ENCODE peak calls at places on chromosomes 16 and 17, in six cellular contexts. H is hepatocyte, X is HCT116, S is PC-3, W is fibroblast of lung, N is GM23248. K is an unnamed sample.

GRCh38 chr16:85208181-85208580 is 95.9 kb upstream of the CIBAR2 start:
- DNase-seq in H (no peak), S (no peak), N (no peak), W (no peak), X (no peak), K (no peak)

GRCh38 chr17:7285679-7286078 is 4.2 kb downstream of the SLC2A4 start:
- DNase-seq in S (no peak), X (no peak), N (no peak), W (no peak), H (no peak), K (no peak)

GRCh38 chr16:75097941-75098897 is 18.4 kb downstream of the LDHD start:
- DNase-seq in N (no peak), S (no peak), H (no peak), X (no peak), W (no peak), K (no peak)

GRCh38 chr17:58513913-58514794 is at the start of gene MTMR4:
- DNase-seq in S (peak), X (peak), H (peak), W (peak), N (peak), K (peak)

GRCh38 chr17:37413875-37414519 is 7.3 kb downstream of the TADA2A start:
- DNase-seq in S (peak), H (no peak), W (no peak), N (peak), X (no peak), K (peak)

GRCh38 chr16:69145658-69146057 is 13.2 kb downstream of the UTP4 start:
- DNase-seq in W (peak), X (no peak), S (no peak), H (peak), N (peak), K (no peak)

GRCh38 chr16:20902426-20902825 is 1.9 kb downstream of the LYRM1 start:
- DNase-seq in H (no peak), S (no peak), X (no peak), W (no peak), N (no peak), K (no peak)

GRCh38 chr16:81797443-81797842 is 18.4 kb downstream of the PLCG2 start:
- DNase-seq in N (no peak), X (no peak), H (no peak), S (no peak), W (no peak), K (no peak)

GRCh38 chr17:80931421-80932265 is 60.0 kb upstream of the CHMP6 start:
- DNase-seq in N (peak), S (no peak), H (peak), W (peak), X (peak), K (peak)

GRCh38 chr17:7903154-7904103 is 12.7 kb downstream of the RNF227 start:
- DNase-seq in W (no peak), X (no peak), H (no peak), S (peak), N (no peak), K (no peak)

GRCh38 chr17:11948791-11949190 is 48.5 kb downstream of the ZNF18 start:
- DNase-seq in H (peak), W (peak), N (peak), S (peak), X (peak), K (no peak)

GRCh38 chr17:4185656-4186055 is 42.7 kb downstream of the CYB5D2 start:
- DNase-seq in H (no peak), S (no peak), W (no peak), N (no peak), X (no peak), K (no peak)

GRCh38 chr17:4186244-4186920 is 43.4 kb downstream of the CYB5D2 start:
- DNase-seq in X (no peak), N (no peak), S (no peak), W (no peak), H (no peak), K (no peak)

GRCh38 chr17:4188076-4188475 is 45.1 kb downstream of the CYB5D2 start:
- DNase-seq in S (no peak), X (no peak), W (no peak), N (no peak), H (no peak), K (no peak)

GRCh38 chr17:4189280-4189679 is 46.3 kb downstream of the CYB5D2 start:
- DNase-seq in S (no peak), X (no peak), W (no peak), N (no peak), H (no peak), K (no peak)

GRCh38 chr17:4187076-4187475 is 44.1 kb downstream of the CYB5D2 start:
- DNase-seq in N (no peak), S (no peak), H (no peak), X (no peak), W (no peak), K (peak)
- TF ChIP-seq EZH2 in N (no peak), S (no peak), H (no peak), X (no peak), W (no peak), K (no peak)

GRCh38 chr17:72590882-72591499 is 470.2 kb downstream of the SOX9 start:
- DNase-seq in H (no peak), N (peak), W (no peak), X (no peak), S (peak), K (no peak)

GRCh38 chr17:72592242-72592966 is 471.6 kb downstream of the SOX9 start:
- DNase-seq in H (peak), N (peak), S (peak), X (peak), W (peak), K (peak)

GRCh38 chr17:72592967-72593325 is 472.1 kb downstream of the SOX9 start:
- DNase-seq in X (no peak), H (no peak), N (no peak), S (no peak), W (no peak), K (no peak)

GRCh38 chr17:72590382-72590781 is 469.6 kb downstream of the SOX9 start:
- DNase-seq in S (peak), X (no peak), H (no peak), W (peak), N (peak), K (no peak)

DNA sequence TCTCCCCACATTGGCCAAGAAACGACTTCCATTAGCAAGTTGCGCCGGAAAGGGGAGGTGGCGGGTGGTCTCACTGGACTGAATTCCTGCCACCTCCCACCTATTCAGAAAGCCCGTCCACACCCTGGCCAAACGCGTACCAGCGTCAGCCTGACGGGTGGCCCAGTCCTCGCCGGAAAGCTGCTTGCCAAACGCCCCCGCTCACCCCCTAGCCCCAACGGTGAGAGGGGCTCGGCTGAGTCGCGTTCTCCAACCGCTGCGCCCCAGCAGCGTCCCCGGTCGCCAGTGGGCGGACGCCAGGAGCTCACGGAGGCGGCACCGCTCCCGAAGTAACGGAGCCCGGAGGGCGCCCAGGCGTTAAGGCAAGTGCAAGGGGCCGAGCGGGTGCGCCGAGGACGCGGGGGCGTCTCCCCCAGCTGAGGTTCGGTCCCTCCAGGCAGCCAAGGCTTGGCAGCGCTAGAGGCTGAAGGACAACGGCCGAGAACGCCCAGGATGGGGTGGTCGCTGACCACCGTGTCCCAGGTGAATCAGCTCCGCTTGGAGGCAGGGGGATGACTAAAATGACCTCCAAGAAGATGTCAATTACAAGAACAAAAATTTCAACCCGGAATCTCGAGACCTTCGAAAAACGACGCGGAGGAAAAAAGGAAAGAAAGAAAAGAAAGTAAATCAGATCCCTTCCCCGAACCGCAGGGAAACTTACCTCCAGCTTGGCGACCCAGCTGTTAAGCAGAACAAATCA is 470.9 kb downstream of the SOX9 start:
- DNase-seq in H (peak), N (peak), S (peak), X (no peak), W (peak), K (peak)
- TF ChIP-seq EZH2 in H (peak), N (no peak), S (no peak), X (no peak), W (no peak), K (no peak)

GRCh38 chr16:66428682-66429251 is 1.7 kb downstream of the BEAN1 start:
- DNase-seq in N (no peak), X (no peak), W (no peak), H (no peak), S (no peak), K (peak)

GRCh38 chr16:66427871-66428681 is 981 bp downstream of the BEAN1 start:
- DNase-seq in S (no peak), H (peak), X (no peak), W (peak), N (peak), K (peak)

GRCh38 chr16:66426112-66427035 is 721 bp upstream of the BEAN1 start:
- DNase-seq in N (peak), S (no peak), X (no peak), H (peak), W (peak), K (peak)

GRCh38 chr16:66427036-66427446 is at the start of gene BEAN1:
- DNase-seq in X (no peak), N (peak), S (peak), H (peak), W (peak), K (peak)

GRCh38 chr16:66427451-66427860 is 361 bp downstream of the BEAN1 start:
- DNase-seq in N (peak), H (no peak), X (no peak), W (no peak), S (no peak), K (peak)
- TF ChIP-seq EZH2 in N (no peak), H (no peak), X (no peak), W (no peak), S (no peak), K (peak)

DNA sequence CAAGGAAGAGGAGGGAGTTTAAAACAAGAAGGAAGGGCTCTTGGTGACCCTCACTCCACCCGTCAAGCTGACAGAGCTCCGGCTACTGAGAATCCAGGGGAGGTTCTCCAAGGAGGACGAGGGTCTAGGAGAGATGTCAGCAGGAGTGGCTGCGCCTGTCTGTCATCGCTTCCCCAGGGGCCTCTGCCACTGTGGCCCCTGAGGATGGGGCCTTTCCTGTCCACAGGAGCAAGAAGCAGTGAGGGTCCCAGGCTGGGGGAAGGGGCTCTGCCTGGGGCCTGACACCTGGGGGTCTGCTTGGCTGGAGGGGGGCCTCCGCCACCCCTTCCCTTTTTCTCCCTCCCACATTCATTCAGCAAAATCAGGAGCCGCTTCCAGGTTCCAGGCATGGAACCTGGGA is 66.5 kb upstream of the TNRC6C start:
- DNase-seq in N (no peak), X (no peak), H (no peak), W (no peak), S (no peak), K (no peak)
- TF ChIP-seq EZH2 in N (no peak), X (no peak), H (no peak), W (no peak), S (no peak), K (no peak)

GRCh38 chr17:77957215-77957868 is 1.2 kb upstream of the TNRC6C start:
- DNase-seq in N (peak), X (no peak), H (peak), S (no peak), W (peak), K (peak)
- TF ChIP-seq EZH2 in N (no peak), X (no peak), H (no peak), S (no peak), W (no peak), K (peak)

DNA sequence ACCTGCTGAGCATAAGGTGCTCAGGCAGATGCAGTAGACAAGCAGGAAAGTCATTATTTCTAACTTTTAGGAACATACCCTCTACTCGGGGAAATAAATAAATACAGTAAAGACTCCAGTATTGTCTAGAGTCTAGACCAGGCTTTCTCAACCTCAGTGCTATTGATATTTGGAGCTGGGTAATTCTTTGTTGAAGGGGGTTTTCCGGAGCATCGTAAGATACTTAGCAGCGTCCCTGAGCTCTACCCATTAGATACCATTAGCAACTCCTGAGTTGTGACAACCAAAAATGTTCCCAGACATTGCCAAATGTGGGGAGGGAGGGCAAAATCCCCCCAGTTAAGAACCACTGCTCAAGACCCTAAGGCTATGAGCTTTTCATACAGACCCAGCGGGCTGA is 21.1 kb downstream of the EPOP start:
- DNase-seq in W (no peak), X (no peak), H (no peak), N (no peak), S (no peak), K (no peak)
- TF ChIP-seq EZH2 in W (no peak), X (no peak), H (no peak), N (peak), S (no peak), K (no peak)

DNA sequence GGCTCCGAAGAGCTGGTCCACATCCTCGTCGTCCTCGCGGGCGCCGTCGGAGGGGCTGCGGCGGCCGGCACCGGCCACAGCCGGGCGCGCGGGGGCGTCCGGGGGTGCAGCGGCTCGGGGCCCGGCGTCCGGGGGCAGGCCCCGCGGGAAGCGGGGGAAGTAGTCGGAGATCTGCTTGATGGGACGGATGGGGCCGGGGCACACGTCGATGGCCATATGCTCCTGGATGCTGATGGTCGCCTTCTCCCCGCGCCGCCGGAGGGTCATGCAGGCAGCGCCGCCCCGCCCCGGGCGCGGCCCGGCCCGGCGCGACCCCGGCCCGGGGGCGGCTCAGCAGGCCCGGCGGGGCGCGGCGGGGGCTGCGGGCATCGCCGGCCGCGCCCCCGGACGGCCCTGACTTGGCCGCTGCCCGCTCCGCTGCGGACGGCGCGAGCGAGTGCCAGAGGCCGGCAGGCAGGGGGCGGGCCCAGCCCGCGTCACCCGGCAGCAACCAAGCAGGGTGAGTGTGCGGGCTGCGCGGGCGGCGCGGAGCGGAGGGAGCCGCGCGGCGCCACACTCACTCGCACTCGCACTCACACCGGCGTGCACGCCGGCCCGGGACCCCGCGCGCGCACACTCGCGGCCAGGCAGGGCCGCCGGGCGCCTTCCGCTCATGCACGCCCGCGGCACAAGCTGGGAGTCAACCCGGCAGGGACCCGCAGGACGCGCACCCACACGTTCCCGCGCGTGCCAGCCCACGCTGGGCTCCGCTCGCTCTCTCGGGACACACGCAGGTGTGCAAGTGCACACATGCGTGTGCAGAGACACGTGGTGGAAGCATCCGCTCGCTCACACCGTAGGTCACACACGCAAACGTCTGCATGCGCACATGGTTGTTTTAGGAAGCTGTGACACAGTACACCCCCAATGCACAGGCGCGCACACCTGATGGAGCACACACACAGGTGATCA is at the start of gene DOC2B:
- DNase-seq in S (peak), H (peak), W (peak), X (peak), N (peak), K (peak)
- TF ChIP-seq EZH2 in S (no peak), H (no peak), W (peak), X (no peak), N (no peak), K (no peak)

DNA sequence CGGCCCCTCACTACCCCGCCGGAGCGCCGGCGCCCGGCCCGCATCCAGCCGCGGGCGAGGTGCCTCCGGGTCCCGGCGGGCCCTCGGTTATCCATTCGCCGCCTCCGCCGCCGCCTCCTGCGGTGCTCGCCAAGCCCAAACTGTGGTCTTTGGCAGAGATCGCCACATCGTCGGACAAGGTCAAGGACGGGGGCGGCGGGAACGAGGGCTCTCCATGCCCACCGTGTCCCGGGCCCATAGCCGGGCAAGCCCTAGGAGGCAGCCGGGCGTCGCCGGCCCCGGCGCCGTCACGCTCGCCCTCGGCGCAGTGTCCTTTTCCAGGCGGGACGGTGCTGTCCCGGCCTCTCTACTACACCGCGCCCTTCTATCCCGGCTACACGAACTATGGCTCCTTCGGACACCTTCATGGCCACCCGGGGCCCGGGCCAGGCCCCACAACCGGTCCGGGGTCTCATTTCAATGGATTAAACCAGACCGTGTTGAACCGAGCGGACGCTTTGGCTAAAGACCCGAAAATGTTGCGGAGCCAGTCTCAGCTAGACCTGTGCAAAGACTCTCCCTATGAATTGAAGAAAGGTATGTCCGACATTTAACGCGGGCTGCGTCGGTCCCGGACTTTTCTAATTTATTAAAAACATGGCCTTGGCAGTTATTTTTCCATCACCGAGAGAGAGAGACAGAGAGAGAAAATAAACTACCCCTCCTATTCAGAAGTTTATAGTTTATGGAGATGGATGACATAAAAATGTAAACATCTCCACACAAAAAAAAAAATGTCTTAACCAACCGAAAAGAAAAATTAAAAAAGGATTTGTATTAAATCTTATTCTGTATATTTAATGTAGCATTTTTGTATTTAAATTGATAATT is 2.9 kb downstream of the IRX5 start:
- DNase-seq in W (peak), N (peak), S (no peak), H (no peak), X (no peak), K (peak)
- TF ChIP-seq EZH2 in W (peak), N (no peak), S (peak), H (peak), X (no peak), K (peak)

DNA sequence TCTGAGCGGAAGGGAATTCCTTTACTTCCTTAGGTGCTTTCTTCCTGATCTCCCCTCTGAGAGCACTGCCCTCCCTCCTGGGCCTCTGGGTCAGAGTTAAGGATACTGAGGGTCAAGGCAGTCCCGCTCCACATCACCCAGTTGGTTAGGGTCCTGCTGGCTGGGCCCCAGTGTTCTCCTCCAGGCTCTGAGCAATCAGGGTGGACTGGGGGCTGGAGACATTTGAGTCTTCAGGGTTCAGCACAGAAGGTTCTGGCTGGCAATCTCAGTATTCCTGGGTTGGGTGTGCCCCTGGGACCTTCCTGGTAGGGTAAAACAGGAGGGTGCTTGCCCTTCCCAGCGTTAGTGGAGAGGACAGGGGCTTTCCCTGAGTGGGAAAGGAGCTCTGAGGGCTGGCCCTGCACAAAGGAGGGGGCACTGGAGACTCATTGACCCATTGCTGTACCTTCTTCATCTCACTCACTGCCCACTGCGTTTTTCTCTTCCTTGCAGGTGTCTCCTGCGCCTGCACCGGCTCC is 448 bp downstream of the MT1M start:
- DNase-seq in X (no peak), S (no peak), N (no peak), W (no peak), H (no peak), K (no peak)
- TF ChIP-seq EZH2 in X (no peak), S (no peak), N (no peak), W (no peak), H (no peak), K (peak)

DNA sequence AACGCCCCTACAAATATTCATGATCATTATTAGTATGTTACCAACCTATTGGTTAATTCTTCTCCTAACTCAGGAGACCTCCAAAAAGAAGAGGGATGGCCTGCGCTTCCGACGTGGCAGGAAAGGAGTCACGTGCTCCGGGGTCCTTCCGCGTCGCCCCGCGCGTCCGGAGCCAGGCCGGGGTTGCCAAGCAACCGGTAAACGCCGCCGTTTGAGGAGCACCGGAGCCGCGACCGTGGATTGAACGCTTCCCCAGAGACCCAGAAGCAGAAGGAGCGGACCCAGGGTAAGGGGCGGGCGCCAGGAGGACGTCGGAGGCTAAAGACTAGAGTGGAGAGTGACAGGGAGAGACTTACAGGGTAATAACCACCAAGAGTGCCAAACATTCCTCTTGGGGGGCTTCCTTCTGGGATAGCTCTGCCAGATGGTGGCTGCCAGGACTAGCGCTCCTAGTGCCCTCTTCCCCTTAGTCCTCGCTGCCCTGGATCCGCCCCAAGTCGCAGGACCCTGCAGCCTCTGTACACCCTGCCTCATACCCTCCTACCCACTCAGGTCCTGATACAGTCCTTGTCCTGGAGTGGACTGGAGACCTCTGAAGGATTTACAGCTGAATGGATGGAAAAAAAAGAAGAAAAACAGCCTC is at the start of gene DNAI2:
- DNase-seq in X (no peak), W (no peak), N (no peak), S (no peak), H (no peak), K (peak)
- TF ChIP-seq EZH2 in X (no peak), W (no peak), N (no peak), S (no peak), H (no peak), K (no peak)

K was measured in GM23338.